ENCODE peak calls at places on chromosomes 2 and 18, in seven cellular contexts. D, F, R, Q, P, E and X are unnamed samples. For H3K4me1, the result is how much of the 10 kb centered on the place peaks cover.

GRCh38 chr18:10418836-10419235 is 35.6 kb upstream of the APCDD1 start:
- DNase-seq in D (no peak), F (no peak), R (no peak), Q (no peak), P (no peak), E (no peak), X (no peak)

GRCh38 chr2:174836345-174836999 is 72.2 kb upstream of the CHRNA1 start:
- DNase-seq in D (peak), F (no peak), R (no peak), Q (no peak), P (peak), E (no peak), X (no peak)

GRCh38 chr2:32772623-32773221 is 144.9 kb downstream of the TTC27 start:
- DNase-seq in D (peak), F (no peak), R (peak), Q (no peak), P (peak), E (peak), X (peak)

GRCh38 chr2:200172521-200172920 is 134.0 kb upstream of the SPATS2L start:
- DNase-seq in D (no peak), F (no peak), R (no peak), Q (no peak), P (no peak), E (no peak), X (no peak)

GRCh38 chr2:230865766-230866703 is 1.3 kb downstream of the ITM2C start:
- DNase-seq in D (no peak), F (peak), R (no peak), Q (peak), P (peak), E (peak), X (no peak)

GRCh38 chr2:27741673-27742072 is 29.8 kb upstream of the MRPL33 start:
- DNase-seq in D (no peak), F (no peak), R (no peak), Q (no peak), P (no peak), E (no peak), X (no peak)

GRCh38 chr2:112634153-112634873 is 11.4 kb upstream of the SLC20A1 start:
- DNase-seq in D (no peak), F (peak), R (no peak), Q (peak), P (no peak), E (no peak), X (no peak)

GRCh38 chr2:15943378-15943851 is 3.1 kb downstream of the MYCN start:
- DNase-seq in D (no peak), F (no peak), R (no peak), Q (no peak), P (no peak), E (peak), X (no peak)

GRCh38 chr18:26457611-26458350 is 90.6 kb downstream of the KCTD1 start:
- DNase-seq in D (no peak), F (no peak), R (no peak), Q (no peak), P (no peak), E (peak), X (peak)

GRCh38 chr2:129378186-129378585 is 601.3 kb upstream of the RAB6C start:
- DNase-seq in D (no peak), F (no peak), R (no peak), Q (no peak), P (no peak), E (no peak), X (no peak)

GRCh38 chr2:165453672-165454071 is 15.8 kb upstream of the CSRNP3 start:
- DNase-seq in D (no peak), F (no peak), R (no peak), Q (no peak), P (no peak), E (no peak), X (no peak)

GRCh38 chr2:143513081-143513480 is 383.9 kb downstream of the ARHGAP15 start:
- DNase-seq in D (peak), F (no peak), R (peak), Q (no peak), P (no peak), E (peak), X (peak)

GRCh38 chr2:134290363-134290762 is 36.5 kb downstream of the MGAT5 start:
- DNase-seq in D (no peak), F (no peak), R (peak), Q (no peak), P (no peak), E (no peak), X (no peak)

GRCh38 chr2:178776725-178777124 is 30.5 kb downstream of the TTN start:
- DNase-seq in D (no peak), F (no peak), R (no peak), Q (no peak), P (no peak), E (no peak), X (no peak)

GRCh38 chr2:238879621-238880377 is 31.9 kb downstream of the TWIST2 start:
- DNase-seq in D (no peak), F (no peak), R (no peak), Q (no peak), P (no peak), E (no peak), X (no peak)

GRCh38 chr2:161088658-161089350 is 71.4 kb upstream of the TANK start:
- DNase-seq in D (no peak), F (no peak), R (peak), Q (no peak), P (no peak), E (no peak), X (no peak)

GRCh38 chr2:25365241-25365640 is 23.5 kb upstream of the DNMT3A start:
- DNase-seq in D (no peak), F (peak), R (no peak), Q (no peak), P (no peak), E (peak), X (no peak)

GRCh38 chr2:128311755-128312341 is 6.8 kb downstream of the HS6ST1 start:
- DNase-seq in D (no peak), F (peak), R (no peak), Q (peak), P (no peak), E (peak), X (no peak)

GRCh38 chr2:233928594-233929351 is 11.6 kb downstream of the TRPM8 start:
- DNase-seq in D (peak), F (no peak), R (peak), Q (no peak), P (peak), E (peak), X (no peak)

GRCh38 chr2:206193643-206194382 is 34.1 kb downstream of the EEF1B2 start:
- DNase-seq in D (no peak), F (no peak), R (no peak), Q (no peak), P (no peak), E (no peak), X (no peak)

GRCh38 chr18:76518543-76519155 is 23.6 kb upstream of the ZNF516 start:
- DNase-seq in D (peak), F (peak), R (no peak), Q (peak), P (no peak), E (peak), X (no peak)

GRCh38 chr2:10039658-10040410 is 3.5 kb upstream of the KLF11 start:
- DNase-seq in D (no peak), F (peak), R (no peak), Q (no peak), P (no peak), E (no peak), X (no peak)

GRCh38 chr2:45483997-45484396 is 127.1 kb downstream of the SRBD1 start:
- DNase-seq in D (peak), F (no peak), R (peak), Q (no peak), P (no peak), E (no peak), X (no peak)

GRCh38 chr2:151614159-151614558 is 120.1 kb downstream of the NEB start:
- DNase-seq in D (no peak), F (no peak), R (no peak), Q (no peak), P (no peak), E (no peak), X (no peak)

GRCh38 chr2:231187736-231188505 is 10.5 kb upstream of the ARMC9 start:
- DNase-seq in D (peak), F (peak), R (no peak), Q (no peak), P (no peak), E (peak), X (no peak)

GRCh38 chr2:201358684-201359083 is 1.5 kb upstream of the FLACC1 start:
- DNase-seq in D (peak), F (no peak), R (no peak), Q (no peak), P (peak), E (no peak), X (no peak)

GRCh38 chr2:69241039-69241586 is 145.9 kb downstream of the GFPT1 start:
- DNase-seq in D (no peak), F (no peak), R (no peak), Q (no peak), P (no peak), E (no peak), X (no peak)

DNA sequence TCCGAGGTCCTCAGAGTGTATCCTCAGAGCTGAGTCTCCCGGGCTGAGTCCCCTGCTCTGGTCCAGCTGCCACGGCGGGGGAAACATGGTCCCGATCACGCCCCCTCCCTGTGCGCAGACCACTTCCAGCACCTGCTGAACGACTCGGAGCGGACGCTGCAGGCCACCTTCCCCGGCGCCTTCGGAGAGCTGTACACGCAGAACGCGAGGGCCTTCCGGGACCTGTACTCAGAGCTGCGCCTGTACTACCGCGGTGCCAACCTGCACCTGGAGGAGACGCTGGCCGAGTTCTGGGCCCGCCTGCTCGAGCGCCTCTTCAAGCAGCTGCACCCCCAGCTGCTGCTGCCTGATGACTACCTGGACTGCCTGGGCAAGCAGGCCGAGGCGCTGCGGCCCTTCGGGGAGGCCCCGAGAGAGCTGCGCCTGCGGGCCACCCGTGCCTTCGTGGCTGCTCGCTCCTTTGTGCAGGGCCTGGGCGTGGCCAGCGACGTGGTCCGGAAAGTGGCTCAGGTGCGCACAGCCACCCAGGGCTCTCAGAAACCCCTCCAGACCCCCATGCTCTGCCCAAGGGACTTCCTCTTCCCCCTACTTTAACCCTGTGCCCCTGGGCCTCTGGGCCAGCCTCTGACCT is 26.7 kb downstream of the GPC1 start:
- DNase-seq in D (no peak), F (peak), R (no peak), Q (peak), P (no peak), E (peak), X (no peak)
- H3K27ac ChIP-seq in D (no peak), F (no peak), R (no peak), Q (no peak), P (no peak), E (no peak), X (no peak)

GRCh38 chr2:74844752-74845151 is 10.8 kb downstream of the HK2 start:
- DNase-seq in D (no peak), F (no peak), R (no peak), Q (no peak), P (no peak), E (no peak), X (no peak)
- H3K4me1 ChIP-seq in D (half or more), F (under half), R (under half), Q (under half), P (half or more), E (under half), X (under half)

DNA sequence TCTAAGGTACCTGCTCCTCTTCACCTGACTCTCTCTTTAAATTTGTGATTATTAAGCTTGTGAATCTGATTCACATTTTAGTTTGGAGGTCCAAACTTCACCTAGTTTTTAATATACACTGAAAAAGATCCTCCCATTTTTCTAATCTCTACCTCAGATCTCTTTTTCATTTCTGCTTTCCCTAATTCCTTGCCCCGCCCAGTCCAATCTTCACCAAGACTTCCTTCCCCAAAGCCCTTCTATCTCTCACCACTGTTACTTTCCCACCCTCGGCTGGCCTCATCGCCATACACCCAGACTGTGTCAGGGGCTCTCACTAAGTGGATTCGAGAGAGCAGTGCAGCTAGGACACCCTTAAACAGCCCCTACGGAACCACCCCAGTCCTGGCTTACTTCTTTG is 40.0 kb downstream of the LBH start:
- DNase-seq in D (no peak), F (no peak), R (no peak), Q (no peak), P (no peak), E (peak), X (no peak)
- H3K4me3 ChIP-seq in D (no peak), F (no peak), R (no peak), Q (no peak), P (no peak), E (no peak), X (no peak)

GRCh38 chr2:64130333-64130732 is 13.9 kb downstream of the PELI1 start:
- DNase-seq in D (no peak), F (no peak), R (no peak), Q (no peak), P (no peak), E (no peak), X (no peak)
- H3K27ac ChIP-seq in D (no peak), F (no peak), R (no peak), Q (no peak), P (no peak), E (no peak), X (no peak)